ENCODE peak calls at places on chromosome 12, in six cellular contexts. P is upper lobe of right lung; M is mucosa of descending colon; Z is pancreas; U is CD8-positive, alpha-beta T cell; A is A549. T is an unnamed sample.

GRCh38 chr12:85781751-85782150 is 54.5 kb downstream of the RASSF9 start:
- DNase-seq in P (no peak), M (no peak), Z (no peak), U (no peak), A (no peak), T (no peak)

GRCh38 chr12:4116251-4117111 is 157.1 kb upstream of the CCND2 start:
- DNase-seq in P (no peak), M (peak; percentile 77), Z (no peak), U (no peak), A (no peak), T (no peak)

GRCh38 chr12:20460956-20461355 is 92.6 kb downstream of the PDE3A start:
- DNase-seq in P (no peak), M (no peak), Z (no peak), U (no peak), A (no peak), T (no peak)

GRCh38 chr12:109864916-109865315 is 15.4 kb downstream of the GLTP start:
- DNase-seq in P (no peak), M (no peak), Z (peak; percentile 35), U (no peak), A (no peak), T (no peak)

GRCh38 chr12:47995976-47996375 is 8.3 kb downstream of the COL2A1 start:
- DNase-seq in P (no peak), M (no peak), Z (no peak), U (no peak), A (no peak), T (no peak)

GRCh38 chr12:64480148-64480547 is 28.2 kb downstream of the TBK1 start:
- DNase-seq in P (no peak), M (no peak), Z (no peak), U (no peak), A (no peak), T (no peak)

GRCh38 chr12:84814664-84815245 is 97.8 kb downstream of the SLC6A15 start:
- DNase-seq in P (no peak), M (no peak), Z (no peak), U (no peak), A (no peak), T (no peak)

GRCh38 chr12:85516667-85517325 is 236.8 kb downstream of the ALX1 start:
- DNase-seq in P (no peak), M (no peak), Z (no peak), U (no peak), A (no peak), T (no peak)

GRCh38 chr12:14723763-14724162 is 27.4 kb upstream of the GUCY2C start:
- DNase-seq in P (no peak), M (no peak), Z (peak; percentile 41), U (peak; percentile 67), A (peak; percentile 67), T (peak; percentile 41)

GRCh38 chr12:132344181-132344580 is 14.8 kb upstream of the GALNT9 start:
- DNase-seq in P (no peak), M (no peak), Z (no peak), U (no peak), A (no peak), T (no peak)

GRCh38 chr12:87931764-87932163 is 97.4 kb downstream of the C12orf50 start:
- DNase-seq in P (no peak), M (no peak), Z (no peak), U (no peak), A (peak; percentile 31), T (no peak)

GRCh38 chr12:50057000-50057841 is at the start of gene ASIC1:
- DNase-seq in P (peak; percentile 84), M (peak; percentile 68), Z (peak; percentile 66), U (peak; percentile 65), A (peak; percentile 70), T (peak; percentile 27)

GRCh38 chr12:28879379-28879778 is 269.7 kb upstream of the FAR2 start:
- DNase-seq in P (no peak), M (no peak), Z (no peak), U (no peak), A (no peak), T (no peak)

GRCh38 chr12:92759634-92760268 is 57.0 kb downstream of the PLEKHG7 start:
- DNase-seq in P (no peak), M (no peak), Z (no peak), U (no peak), A (peak; percentile 84), T (no peak)

GRCh38 chr12:25025951-25026490 is 77.1 kb upstream of the BCAT1 start:
- DNase-seq in P (no peak), M (no peak), Z (no peak), U (no peak), A (no peak), T (no peak)

GRCh38 chr12:75790219-75790618 is 241.4 kb downstream of the PHLDA1 start:
- DNase-seq in P (no peak), M (no peak), Z (no peak), U (no peak), A (no peak), T (no peak)

GRCh38 chr12:3032770-3033537 is 44.2 kb upstream of the TSPAN9 start:
- DNase-seq in P (no peak), M (no peak), Z (no peak), U (no peak), A (no peak), T (no peak)

GRCh38 chr12:119505001-119505400 is 88.6 kb upstream of the TMEM233 start:
- DNase-seq in P (no peak), M (no peak), Z (no peak), U (no peak), A (no peak), T (no peak)

GRCh38 chr12:122864894-122865253 is 29.6 kb downstream of the HIP1R start:
- DNase-seq in P (peak; percentile 28), M (no peak), Z (no peak), U (no peak), A (no peak), T (no peak)

GRCh38 chr12:111355181-111355925 is 13.5 kb downstream of the PHETA1 start:
- DNase-seq in P (no peak), M (no peak), Z (no peak), U (no peak), A (no peak), T (no peak)

GRCh38 chr12:9340422-9341259 is 132.4 kb upstream of the PZP start:
- DNase-seq in P (no peak), M (no peak), Z (no peak), U (no peak), A (no peak), T (no peak)

GRCh38 chr12:67929373-67929772 is 59.9 kb upstream of the IFNG-AS1 start:
- DNase-seq in P (no peak), M (no peak), Z (no peak), U (no peak), A (no peak), T (no peak)

GRCh38 chr12:54378791-54379400 is 5.6 kb downstream of the ZNF385A start:
- DNase-seq in P (peak; percentile 77), M (no peak), Z (peak; percentile 56), U (no peak), A (no peak), T (no peak)

DNA sequence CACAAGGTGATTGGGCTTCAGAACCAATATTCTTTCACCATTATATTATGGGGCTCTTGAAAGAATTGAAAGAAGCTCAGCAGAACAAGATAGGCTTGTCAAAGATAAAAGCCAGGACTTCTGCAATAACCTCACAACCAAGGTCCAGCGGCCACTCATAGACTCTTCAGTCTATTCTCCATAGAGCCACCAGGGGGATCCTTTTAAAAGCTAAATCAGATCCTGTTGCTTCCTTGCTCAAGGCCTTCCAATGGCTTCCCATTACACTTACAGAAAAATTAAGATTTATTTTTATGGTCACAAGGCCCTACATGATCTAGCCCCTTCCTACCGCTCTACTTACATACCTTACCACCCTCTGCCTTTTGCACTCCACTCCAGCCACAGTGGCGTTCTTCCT is 169.6 kb downstream of the C12orf42 start:
- DNase-seq in P (no peak), M (no peak), Z (no peak), U (no peak), A (peak; percentile 39), T (no peak)
- TF ChIP-seq CTCF in P (peak; percentile 21), M (no peak), Z (no peak), U (no peak), A (peak; percentile 13), T (no peak)

GRCh38 chr12:66637693-66638301 is 41.1 kb downstream of the GRIP1 start:
- DNase-seq in P (no peak), M (no peak), Z (no peak), U (no peak), A (no peak), T (no peak)
- H3K9me3 ChIP-seq in P (no peaks in the 10 kb centered on the region), M (no peaks in the 10 kb centered on the region), Z (no peaks in the 10 kb centered on the region), U (no peaks in the 10 kb centered on the region), A (no peaks in the 10 kb centered on the region), T (no peaks in the 10 kb centered on the region)

GRCh38 chr12:106984588-106985137 is 2.3 kb downstream of the MTERF2 start:
- DNase-seq in P (no peak), M (no peak), Z (no peak), U (no peak), A (no peak), T (no peak)

GRCh38 chr12:106985479-106985878 is 1.5 kb downstream of the MTERF2 start:
- DNase-seq in P (no peak), M (no peak), Z (peak; percentile 42), U (no peak), A (no peak), T (no peak)

GRCh38 chr12:106986135-106986534 is 811 bp downstream of the MTERF2 start:
- DNase-seq in P (no peak), M (no peak), Z (no peak), U (no peak), A (no peak), T (no peak)

GRCh38 chr12:106987846-106988245 is 900 bp upstream of the MTERF2 start:
- DNase-seq in P (no peak), M (no peak), Z (no peak), U (no peak), A (no peak), T (no peak)

GRCh38 chr12:106986625-106987389 is at the start of gene MTERF2:
- DNase-seq in P (peak; percentile 95), M (peak; percentile 92), Z (peak; percentile 92), U (peak; percentile 83), A (peak; percentile 96), T (peak; percentile 71)
- TF ChIP-seq CTCF in P (no peak), M (no peak), Z (no peak), U (no peak), A (no peak), T (no peak)

DNA sequence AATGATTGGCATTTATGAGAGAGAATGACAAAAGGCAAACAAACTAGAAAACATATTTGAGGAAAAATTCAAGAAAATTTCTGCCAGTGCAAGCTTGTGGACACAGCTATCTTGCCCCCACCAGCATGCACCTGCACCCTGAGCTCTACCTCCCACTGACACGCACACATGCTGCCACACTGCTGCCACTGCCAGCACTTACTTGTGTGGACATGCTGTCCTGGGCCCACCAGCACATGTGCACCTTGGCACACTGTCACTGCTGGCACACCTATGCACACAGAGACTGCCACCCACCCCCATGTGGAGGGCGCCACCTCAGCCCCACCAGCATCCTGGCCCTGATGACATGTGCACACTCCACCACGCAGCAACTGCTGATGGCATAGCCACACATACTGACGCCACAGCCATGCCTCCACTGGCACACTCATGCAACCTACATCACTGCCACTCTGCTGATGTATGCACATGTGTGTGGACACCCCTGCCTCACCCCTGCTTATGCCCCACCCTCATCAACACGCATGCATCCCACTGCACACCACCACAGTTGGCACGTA is 475.0 kb downstream of the SOX5 start:
- DNase-seq in P (no peak), M (no peak), Z (no peak), U (no peak), A (no peak), T (no peak)
- H3K9me3 ChIP-seq in P (no peaks in the 10 kb centered on the region), M (no peaks in the 10 kb centered on the region), Z (no peaks in the 10 kb centered on the region), U (no peaks in the 10 kb centered on the region), A (peaks cover 2% of the 10 kb centered on the region), T (no peaks in the 10 kb centered on the region)

GRCh38 chr12:56080556-56081138 is 682 bp downstream of the ERBB3 start:
- DNase-seq in P (no peak), M (peak; percentile 76), Z (peak; percentile 81), U (no peak), A (peak; percentile 50), T (no peak)
- TF ChIP-seq CTCF in P (no peak), M (no peak), Z (no peak), U (no peak), A (no peak), T (no peak)